ENCODE peak calls at places on chromosomes 7 and 10, in eight cellular contexts. One of them, this sample, is unnamed.
A peak's percentile ranks its signal among the peaks of the same experiment; 100 is the strongest.

GRCh38 chr10:110304394-110304779 is 333 bp downstream of the SMNDC1 start:
- DNase-seq in stimulated activated CD8-positive, alpha-beta memory T cell treated with anti-CD3 and anti-CD28 coated beads, Interleukin-12 subunit alpha, Interleukin-12 subunit beta, amount 100 ng/mL, for 4 hours: no peak
- DNase-seq in ELR: peak; percentile 43
- DNase-seq in GM23338: no peak
- DNase-seq in NCI-H2029: no peak
- DNase-seq in NCI-H1092: no peak
- DNase-seq in lower lobe of right lung: no peak
- DNase-seq in stimulated activated naive CD8-positive, alpha-beta T cell treated with anti-CD3 and anti-CD28 coated beads, Interleukin-15, Interleukin-2, amounts not matched to agents 100 U/mL and 50 U/mL, for 24 hours: peak; percentile 50
- DNase-seq in this sample: peak; percentile 77

GRCh38 chr7:9718071-9718470 is 1255.6 kb upstream of the PHF14 start:
- DNase-seq in stimulated activated CD8-positive, alpha-beta memory T cell treated with anti-CD3 and anti-CD28 coated beads, Interleukin-12 subunit alpha, Interleukin-12 subunit beta, amount 100 ng/mL, for 4 hours: no peak
- DNase-seq in ELR: no peak
- DNase-seq in NCI-H1092: no peak
- DNase-seq in NCI-H2029: no peak
- DNase-seq in stimulated activated naive CD8-positive, alpha-beta T cell treated with anti-CD3 and anti-CD28 coated beads, Interleukin-15, Interleukin-2, amounts not matched to agents 100 U/mL and 50 U/mL, for 24 hours: no peak
- DNase-seq in lower lobe of right lung: no peak
- DNase-seq in GM23338: no peak
- DNase-seq in this sample: no peak

GRCh38 chr10:7406712-7407333 is 4.0 kb downstream of the SFMBT2 start:
- DNase-seq in stimulated activated CD8-positive, alpha-beta memory T cell treated with anti-CD3 and anti-CD28 coated beads, Interleukin-12 subunit alpha, Interleukin-12 subunit beta, amount 100 ng/mL, for 4 hours: no peak
- DNase-seq in GM23338: peak; percentile 73
- DNase-seq in lower lobe of right lung: no peak
- DNase-seq in NCI-H2029: no peak
- DNase-seq in stimulated activated naive CD8-positive, alpha-beta T cell treated with anti-CD3 and anti-CD28 coated beads, Interleukin-15, Interleukin-2, amounts not matched to agents 100 U/mL and 50 U/mL, for 24 hours: no peak
- DNase-seq in ELR: no peak
- DNase-seq in NCI-H1092: no peak
- DNase-seq in this sample: peak; percentile 11

GRCh38 chr7:94584113-94584512 is 71.8 kb downstream of the SGCE start:
- DNase-seq in GM23338: no peak
- DNase-seq in stimulated activated CD8-positive, alpha-beta memory T cell treated with anti-CD3 and anti-CD28 coated beads, Interleukin-12 subunit alpha, Interleukin-12 subunit beta, amount 100 ng/mL, for 4 hours: no peak
- DNase-seq in NCI-H2029: peak; percentile 61
- DNase-seq in lower lobe of right lung: no peak
- DNase-seq in ELR: no peak
- DNase-seq in stimulated activated naive CD8-positive, alpha-beta T cell treated with anti-CD3 and anti-CD28 coated beads, Interleukin-15, Interleukin-2, amounts not matched to agents 100 U/mL and 50 U/mL, for 24 hours: no peak
- DNase-seq in NCI-H1092: peak; percentile 41
- DNase-seq in this sample: no peak

GRCh38 chr10:60148266-60148840 is 241.3 kb downstream of the ANK3 start:
- DNase-seq in NCI-H1092: no peak
- DNase-seq in stimulated activated CD8-positive, alpha-beta memory T cell treated with anti-CD3 and anti-CD28 coated beads, Interleukin-12 subunit alpha, Interleukin-12 subunit beta, amount 100 ng/mL, for 4 hours: no peak
- DNase-seq in stimulated activated naive CD8-positive, alpha-beta T cell treated with anti-CD3 and anti-CD28 coated beads, Interleukin-15, Interleukin-2, amounts not matched to agents 100 U/mL and 50 U/mL, for 24 hours: no peak
- DNase-seq in ELR: peak; percentile 46
- DNase-seq in lower lobe of right lung: no peak
- DNase-seq in NCI-H2029: no peak
- DNase-seq in GM23338: no peak
- DNase-seq in this sample: no peak

GRCh38 chr10:112052176-112052575 is 131.4 kb downstream of the GPAM start:
- DNase-seq in GM23338: no peak
- DNase-seq in stimulated activated naive CD8-positive, alpha-beta T cell treated with anti-CD3 and anti-CD28 coated beads, Interleukin-15, Interleukin-2, amounts not matched to agents 100 U/mL and 50 U/mL, for 24 hours: no peak
- DNase-seq in stimulated activated CD8-positive, alpha-beta memory T cell treated with anti-CD3 and anti-CD28 coated beads, Interleukin-12 subunit alpha, Interleukin-12 subunit beta, amount 100 ng/mL, for 4 hours: no peak
- DNase-seq in NCI-H2029: no peak
- DNase-seq in lower lobe of right lung: no peak
- DNase-seq in NCI-H1092: no peak
- DNase-seq in ELR: no peak
- DNase-seq in this sample: no peak

GRCh38 chr7:65983965-65984654 is 2.1 kb upstream of the GUSB start:
- DNase-seq in stimulated activated naive CD8-positive, alpha-beta T cell treated with anti-CD3 and anti-CD28 coated beads, Interleukin-15, Interleukin-2, amounts not matched to agents 100 U/mL and 50 U/mL, for 24 hours: no peak
- DNase-seq in NCI-H1092: no peak
- DNase-seq in stimulated activated CD8-positive, alpha-beta memory T cell treated with anti-CD3 and anti-CD28 coated beads, Interleukin-12 subunit alpha, Interleukin-12 subunit beta, amount 100 ng/mL, for 4 hours: no peak
- DNase-seq in ELR: peak; percentile 34
- DNase-seq in GM23338: no peak
- DNase-seq in lower lobe of right lung: no peak
- DNase-seq in NCI-H2029: no peak
- DNase-seq in this sample: no peak

GRCh38 chr10:126905776-126906703 is 812 bp downstream of the DOCK1 start:
- DNase-seq in ELR: peak; percentile 58
- DNase-seq in lower lobe of right lung: no peak
- DNase-seq in stimulated activated CD8-positive, alpha-beta memory T cell treated with anti-CD3 and anti-CD28 coated beads, Interleukin-12 subunit alpha, Interleukin-12 subunit beta, amount 100 ng/mL, for 4 hours: no peak
- DNase-seq in GM23338: peak; percentile 88
- DNase-seq in NCI-H2029: no peak
- DNase-seq in stimulated activated naive CD8-positive, alpha-beta T cell treated with anti-CD3 and anti-CD28 coated beads, Interleukin-15, Interleukin-2, amounts not matched to agents 100 U/mL and 50 U/mL, for 24 hours: no peak
- DNase-seq in NCI-H1092: no peak
- DNase-seq in this sample: peak; percentile 75

GRCh38 chr10:109894516-109894915 is 28.8 kb downstream of the XPNPEP1 start:
- DNase-seq in stimulated activated CD8-positive, alpha-beta memory T cell treated with anti-CD3 and anti-CD28 coated beads, Interleukin-12 subunit alpha, Interleukin-12 subunit beta, amount 100 ng/mL, for 4 hours: no peak
- DNase-seq in ELR: no peak
- DNase-seq in NCI-H2029: no peak
- DNase-seq in GM23338: no peak
- DNase-seq in stimulated activated naive CD8-positive, alpha-beta T cell treated with anti-CD3 and anti-CD28 coated beads, Interleukin-15, Interleukin-2, amounts not matched to agents 100 U/mL and 50 U/mL, for 24 hours: no peak
- DNase-seq in lower lobe of right lung: peak; percentile 52
- DNase-seq in NCI-H1092: peak; percentile 7
- DNase-seq in this sample: no peak

GRCh38 chr7:13745530-13745929 is 243.9 kb downstream of the ETV1 start:
- DNase-seq in lower lobe of right lung: no peak
- DNase-seq in ELR: no peak
- DNase-seq in NCI-H2029: no peak
- DNase-seq in NCI-H1092: no peak
- DNase-seq in stimulated activated CD8-positive, alpha-beta memory T cell treated with anti-CD3 and anti-CD28 coated beads, Interleukin-12 subunit alpha, Interleukin-12 subunit beta, amount 100 ng/mL, for 4 hours: no peak
- DNase-seq in GM23338: no peak
- DNase-seq in stimulated activated naive CD8-positive, alpha-beta T cell treated with anti-CD3 and anti-CD28 coated beads, Interleukin-15, Interleukin-2, amounts not matched to agents 100 U/mL and 50 U/mL, for 24 hours: no peak
- DNase-seq in this sample: no peak

GRCh38 chr7:92737706-92738105 is 98.7 kb downstream of the CDK6 start:
- DNase-seq in NCI-H1092: no peak
- DNase-seq in GM23338: no peak
- DNase-seq in lower lobe of right lung: no peak
- DNase-seq in stimulated activated naive CD8-positive, alpha-beta T cell treated with anti-CD3 and anti-CD28 coated beads, Interleukin-15, Interleukin-2, amounts not matched to agents 100 U/mL and 50 U/mL, for 24 hours: no peak
- DNase-seq in stimulated activated CD8-positive, alpha-beta memory T cell treated with anti-CD3 and anti-CD28 coated beads, Interleukin-12 subunit alpha, Interleukin-12 subunit beta, amount 100 ng/mL, for 4 hours: no peak
- DNase-seq in NCI-H2029: no peak
- DNase-seq in ELR: no peak
- DNase-seq in this sample: no peak

GRCh38 chr7:131604841-131605279 is 48.4 kb upstream of the PODXL start:
- DNase-seq in NCI-H1092: no peak
- DNase-seq in GM23338: peak; percentile 85
- DNase-seq in stimulated activated naive CD8-positive, alpha-beta T cell treated with anti-CD3 and anti-CD28 coated beads, Interleukin-15, Interleukin-2, amounts not matched to agents 100 U/mL and 50 U/mL, for 24 hours: no peak
- DNase-seq in ELR: peak; percentile 97
- DNase-seq in lower lobe of right lung: no peak
- DNase-seq in stimulated activated CD8-positive, alpha-beta memory T cell treated with anti-CD3 and anti-CD28 coated beads, Interleukin-12 subunit alpha, Interleukin-12 subunit beta, amount 100 ng/mL, for 4 hours: no peak
- DNase-seq in NCI-H2029: no peak
- DNase-seq in this sample: no peak

GRCh38 chr7:5685192-5685591 is 96.3 kb downstream of the RNF216 start:
- DNase-seq in NCI-H1092: no peak
- DNase-seq in lower lobe of right lung: no peak
- DNase-seq in ELR: no peak
- DNase-seq in stimulated activated naive CD8-positive, alpha-beta T cell treated with anti-CD3 and anti-CD28 coated beads, Interleukin-15, Interleukin-2, amounts not matched to agents 100 U/mL and 50 U/mL, for 24 hours: no peak
- DNase-seq in stimulated activated CD8-positive, alpha-beta memory T cell treated with anti-CD3 and anti-CD28 coated beads, Interleukin-12 subunit alpha, Interleukin-12 subunit beta, amount 100 ng/mL, for 4 hours: no peak
- DNase-seq in GM23338: no peak
- DNase-seq in NCI-H2029: no peak
- DNase-seq in this sample: no peak

GRCh38 chr10:83723080-83723479 is 416.2 kb upstream of the GHITM start:
- DNase-seq in stimulated activated CD8-positive, alpha-beta memory T cell treated with anti-CD3 and anti-CD28 coated beads, Interleukin-12 subunit alpha, Interleukin-12 subunit beta, amount 100 ng/mL, for 4 hours: no peak
- DNase-seq in ELR: no peak
- DNase-seq in GM23338: no peak
- DNase-seq in NCI-H1092: no peak
- DNase-seq in lower lobe of right lung: no peak
- DNase-seq in NCI-H2029: no peak
- DNase-seq in stimulated activated naive CD8-positive, alpha-beta T cell treated with anti-CD3 and anti-CD28 coated beads, Interleukin-15, Interleukin-2, amounts not matched to agents 100 U/mL and 50 U/mL, for 24 hours: no peak
- DNase-seq in this sample: no peak

GRCh38 chr10:75403144-75404022 is 1.8 kb upstream of the ZNF503 start:
- DNase-seq in ELR: peak; percentile 39
- DNase-seq in stimulated activated CD8-positive, alpha-beta memory T cell treated with anti-CD3 and anti-CD28 coated beads, Interleukin-12 subunit alpha, Interleukin-12 subunit beta, amount 100 ng/mL, for 4 hours: no peak
- DNase-seq in NCI-H2029: no peak
- DNase-seq in GM23338: peak; percentile 78
- DNase-seq in lower lobe of right lung: peak; percentile 69
- DNase-seq in NCI-H1092: no peak
- DNase-seq in stimulated activated naive CD8-positive, alpha-beta T cell treated with anti-CD3 and anti-CD28 coated beads, Interleukin-15, Interleukin-2, amounts not matched to agents 100 U/mL and 50 U/mL, for 24 hours: peak; percentile 8
- DNase-seq in this sample: peak; percentile 82

GRCh38 chr7:26538216-26538615 is 246.6 kb downstream of the SNX10 start:
- DNase-seq in GM23338: no peak
- DNase-seq in NCI-H2029: no peak
- DNase-seq in lower lobe of right lung: no peak
- DNase-seq in stimulated activated naive CD8-positive, alpha-beta T cell treated with anti-CD3 and anti-CD28 coated beads, Interleukin-15, Interleukin-2, amounts not matched to agents 100 U/mL and 50 U/mL, for 24 hours: no peak
- DNase-seq in NCI-H1092: no peak
- DNase-seq in stimulated activated CD8-positive, alpha-beta memory T cell treated with anti-CD3 and anti-CD28 coated beads, Interleukin-12 subunit alpha, Interleukin-12 subunit beta, amount 100 ng/mL, for 4 hours: no peak
- DNase-seq in ELR: no peak
- DNase-seq in this sample: no peak

GRCh38 chr7:135390829-135391228 is 119.1 kb downstream of the CNOT4 start:
- DNase-seq in GM23338: no peak
- DNase-seq in stimulated activated CD8-positive, alpha-beta memory T cell treated with anti-CD3 and anti-CD28 coated beads, Interleukin-12 subunit alpha, Interleukin-12 subunit beta, amount 100 ng/mL, for 4 hours: no peak
- DNase-seq in NCI-H2029: peak; percentile 21
- DNase-seq in ELR: no peak
- DNase-seq in NCI-H1092: no peak
- DNase-seq in stimulated activated naive CD8-positive, alpha-beta T cell treated with anti-CD3 and anti-CD28 coated beads, Interleukin-15, Interleukin-2, amounts not matched to agents 100 U/mL and 50 U/mL, for 24 hours: no peak
- DNase-seq in lower lobe of right lung: no peak
- DNase-seq in this sample: no peak

GRCh38 chr7:128091106-128091505 is 59.9 kb upstream of the LRRC4 start:
- DNase-seq in lower lobe of right lung: no peak
- DNase-seq in stimulated activated naive CD8-positive, alpha-beta T cell treated with anti-CD3 and anti-CD28 coated beads, Interleukin-15, Interleukin-2, amounts not matched to agents 100 U/mL and 50 U/mL, for 24 hours: no peak
- DNase-seq in ELR: no peak
- DNase-seq in stimulated activated CD8-positive, alpha-beta memory T cell treated with anti-CD3 and anti-CD28 coated beads, Interleukin-12 subunit alpha, Interleukin-12 subunit beta, amount 100 ng/mL, for 4 hours: no peak
- DNase-seq in NCI-H1092: no peak
- DNase-seq in GM23338: no peak
- DNase-seq in NCI-H2029: no peak
- DNase-seq in this sample: no peak